ENCODE peak calls at places on chromosome 9, in ten cellular contexts. One of them, this sample, is unnamed.

GRCh38 chr9:124535846-124536245 is 28.6 kb upstream of the NR5A1 start:
- DNase-seq in amniotic stem cell: no peak
- DNase-seq in stimulated activated CD8-positive, alpha-beta memory T cell treated with anti-CD3 and anti-CD28 coated beads, Interleukin-7, amount 100 ng/mL, for 1 hour: no peak
- DNase-seq in stimulated activated CD4-positive, alpha-beta T cell treated with anti-CD3 and anti-CD28 coated beads, Interleukin-4, amount 100 ng/mL, for 4 hours: no peak
- DNase-seq in psoas muscle: no peak
- DNase-seq in dermis microvascular lymphatic vessel endothelial cell: no peak
- DNase-seq in activated CD4-positive, alpha-beta T cell treated with anti-CD3 and anti-CD28 coated beads for 36 hours: no peak
- DNase-seq in kidney: no peak
- DNase-seq in CD4-positive, alpha-beta T cell: no peak
- DNase-seq in fibroblast of gingiva: no peak
- DNase-seq in this sample: no peak

GRCh38 chr9:89466451-89467277 is 31.2 kb downstream of the SEMA4D start:
- DNase-seq in stimulated activated CD4-positive, alpha-beta T cell treated with anti-CD3 and anti-CD28 coated beads, Interleukin-4, amount 100 ng/mL, for 4 hours: peak; percentile 70
- DNase-seq in kidney: no peak
- DNase-seq in amniotic stem cell: no peak
- DNase-seq in stimulated activated CD8-positive, alpha-beta memory T cell treated with anti-CD3 and anti-CD28 coated beads, Interleukin-7, amount 100 ng/mL, for 1 hour: no peak
- DNase-seq in fibroblast of gingiva: no peak
- DNase-seq in psoas muscle: no peak
- DNase-seq in CD4-positive, alpha-beta T cell: no peak
- DNase-seq in activated CD4-positive, alpha-beta T cell treated with anti-CD3 and anti-CD28 coated beads for 36 hours: peak; percentile 80
- DNase-seq in dermis microvascular lymphatic vessel endothelial cell: no peak
- DNase-seq in this sample: no peak

GRCh38 chr9:11257992-11258391 is 645.2 kb upstream of the PTPRD start:
- DNase-seq in amniotic stem cell: no peak
- DNase-seq in activated CD4-positive, alpha-beta T cell treated with anti-CD3 and anti-CD28 coated beads for 36 hours: no peak
- DNase-seq in kidney: no peak
- DNase-seq in CD4-positive, alpha-beta T cell: no peak
- DNase-seq in psoas muscle: no peak
- DNase-seq in dermis microvascular lymphatic vessel endothelial cell: no peak
- DNase-seq in stimulated activated CD4-positive, alpha-beta T cell treated with anti-CD3 and anti-CD28 coated beads, Interleukin-4, amount 100 ng/mL, for 4 hours: no peak
- DNase-seq in fibroblast of gingiva: no peak
- DNase-seq in stimulated activated CD8-positive, alpha-beta memory T cell treated with anti-CD3 and anti-CD28 coated beads, Interleukin-7, amount 100 ng/mL, for 1 hour: no peak
- DNase-seq in this sample: no peak

GRCh38 chr9:19028835-19029451 is 4.1 kb downstream of the SAXO1 start:
- DNase-seq in amniotic stem cell: peak; percentile 33
- DNase-seq in CD4-positive, alpha-beta T cell: no peak
- DNase-seq in fibroblast of gingiva: peak; percentile 50
- DNase-seq in dermis microvascular lymphatic vessel endothelial cell: peak; percentile 72
- DNase-seq in psoas muscle: no peak
- DNase-seq in stimulated activated CD8-positive, alpha-beta memory T cell treated with anti-CD3 and anti-CD28 coated beads, Interleukin-7, amount 100 ng/mL, for 1 hour: no peak
- DNase-seq in kidney: no peak
- DNase-seq in activated CD4-positive, alpha-beta T cell treated with anti-CD3 and anti-CD28 coated beads for 36 hours: peak; percentile 50
- DNase-seq in stimulated activated CD4-positive, alpha-beta T cell treated with anti-CD3 and anti-CD28 coated beads, Interleukin-4, amount 100 ng/mL, for 4 hours: no peak
- DNase-seq in this sample: peak; percentile 45

GRCh38 chr9:107999011-107999410 is 509.4 kb upstream of the KLF4 start:
- DNase-seq in psoas muscle: no peak
- DNase-seq in amniotic stem cell: no peak
- DNase-seq in activated CD4-positive, alpha-beta T cell treated with anti-CD3 and anti-CD28 coated beads for 36 hours: no peak
- DNase-seq in stimulated activated CD8-positive, alpha-beta memory T cell treated with anti-CD3 and anti-CD28 coated beads, Interleukin-7, amount 100 ng/mL, for 1 hour: no peak
- DNase-seq in fibroblast of gingiva: no peak
- DNase-seq in CD4-positive, alpha-beta T cell: no peak
- DNase-seq in stimulated activated CD4-positive, alpha-beta T cell treated with anti-CD3 and anti-CD28 coated beads, Interleukin-4, amount 100 ng/mL, for 4 hours: no peak
- DNase-seq in kidney: no peak
- DNase-seq in dermis microvascular lymphatic vessel endothelial cell: no peak
- DNase-seq in this sample: no peak

GRCh38 chr9:77475641-77476473 is 172.3 kb downstream of the GNA14 start:
- DNase-seq in dermis microvascular lymphatic vessel endothelial cell: peak; percentile 67
- DNase-seq in stimulated activated CD4-positive, alpha-beta T cell treated with anti-CD3 and anti-CD28 coated beads, Interleukin-4, amount 100 ng/mL, for 4 hours: peak; percentile 25
- DNase-seq in CD4-positive, alpha-beta T cell: peak; percentile 27
- DNase-seq in stimulated activated CD8-positive, alpha-beta memory T cell treated with anti-CD3 and anti-CD28 coated beads, Interleukin-7, amount 100 ng/mL, for 1 hour: no peak
- DNase-seq in activated CD4-positive, alpha-beta T cell treated with anti-CD3 and anti-CD28 coated beads for 36 hours: peak; percentile 84
- DNase-seq in fibroblast of gingiva: peak; percentile 30
- DNase-seq in psoas muscle: no peak
- DNase-seq in amniotic stem cell: peak; percentile 27
- DNase-seq in kidney: no peak
- DNase-seq in this sample: peak; percentile 20

GRCh38 chr9:92100237-92100911 is 14.8 kb downstream of the SPTLC1 start:
- DNase-seq in psoas muscle: no peak
- DNase-seq in kidney: no peak
- DNase-seq in amniotic stem cell: peak; percentile 66
- DNase-seq in activated CD4-positive, alpha-beta T cell treated with anti-CD3 and anti-CD28 coated beads for 36 hours: peak; percentile 20
- DNase-seq in fibroblast of gingiva: peak; percentile 52
- DNase-seq in stimulated activated CD4-positive, alpha-beta T cell treated with anti-CD3 and anti-CD28 coated beads, Interleukin-4, amount 100 ng/mL, for 4 hours: no peak
- DNase-seq in stimulated activated CD8-positive, alpha-beta memory T cell treated with anti-CD3 and anti-CD28 coated beads, Interleukin-7, amount 100 ng/mL, for 1 hour: no peak
- DNase-seq in CD4-positive, alpha-beta T cell: no peak
- DNase-seq in dermis microvascular lymphatic vessel endothelial cell: peak; percentile 76
- DNase-seq in this sample: no peak

GRCh38 chr9:93667006-93667405 is 90.6 kb downstream of the PHF2 start:
- DNase-seq in kidney: peak; percentile 61
- DNase-seq in dermis microvascular lymphatic vessel endothelial cell: no peak
- DNase-seq in activated CD4-positive, alpha-beta T cell treated with anti-CD3 and anti-CD28 coated beads for 36 hours: peak; percentile 2
- DNase-seq in stimulated activated CD4-positive, alpha-beta T cell treated with anti-CD3 and anti-CD28 coated beads, Interleukin-4, amount 100 ng/mL, for 4 hours: no peak
- DNase-seq in psoas muscle: peak; percentile 13
- DNase-seq in CD4-positive, alpha-beta T cell: no peak
- DNase-seq in fibroblast of gingiva: no peak
- DNase-seq in stimulated activated CD8-positive, alpha-beta memory T cell treated with anti-CD3 and anti-CD28 coated beads, Interleukin-7, amount 100 ng/mL, for 1 hour: no peak
- DNase-seq in amniotic stem cell: no peak
- DNase-seq in this sample: no peak

GRCh38 chr9:123657099-123657498 is 272.8 kb downstream of the DENND1A start:
- DNase-seq in dermis microvascular lymphatic vessel endothelial cell: no peak
- DNase-seq in activated CD4-positive, alpha-beta T cell treated with anti-CD3 and anti-CD28 coated beads for 36 hours: no peak
- DNase-seq in amniotic stem cell: no peak
- DNase-seq in psoas muscle: no peak
- DNase-seq in stimulated activated CD8-positive, alpha-beta memory T cell treated with anti-CD3 and anti-CD28 coated beads, Interleukin-7, amount 100 ng/mL, for 1 hour: no peak
- DNase-seq in CD4-positive, alpha-beta T cell: no peak
- DNase-seq in fibroblast of gingiva: no peak
- DNase-seq in kidney: no peak
- DNase-seq in stimulated activated CD4-positive, alpha-beta T cell treated with anti-CD3 and anti-CD28 coated beads, Interleukin-4, amount 100 ng/mL, for 4 hours: no peak
- DNase-seq in this sample: no peak

GRCh38 chr9:131096490-131097258 is at the start of gene AIF1L:
- DNase-seq in kidney: peak; percentile 93
- DNase-seq in fibroblast of gingiva: no peak
- DNase-seq in dermis microvascular lymphatic vessel endothelial cell: no peak
- DNase-seq in psoas muscle: no peak
- DNase-seq in amniotic stem cell: no peak
- DNase-seq in CD4-positive, alpha-beta T cell: no peak
- DNase-seq in activated CD4-positive, alpha-beta T cell treated with anti-CD3 and anti-CD28 coated beads for 36 hours: peak; percentile 45
- DNase-seq in stimulated activated CD4-positive, alpha-beta T cell treated with anti-CD3 and anti-CD28 coated beads, Interleukin-4, amount 100 ng/mL, for 4 hours: peak; percentile 77
- DNase-seq in stimulated activated CD8-positive, alpha-beta memory T cell treated with anti-CD3 and anti-CD28 coated beads, Interleukin-7, amount 100 ng/mL, for 1 hour: no peak
- DNase-seq in this sample: no peak

GRCh38 chr9:116546711-116547581 is 140.2 kb upstream of the TRIM32 start:
- DNase-seq in activated CD4-positive, alpha-beta T cell treated with anti-CD3 and anti-CD28 coated beads for 36 hours: no peak
- DNase-seq in fibroblast of gingiva: no peak
- DNase-seq in stimulated activated CD8-positive, alpha-beta memory T cell treated with anti-CD3 and anti-CD28 coated beads, Interleukin-7, amount 100 ng/mL, for 1 hour: no peak
- DNase-seq in psoas muscle: no peak
- DNase-seq in kidney: no peak
- DNase-seq in dermis microvascular lymphatic vessel endothelial cell: no peak
- DNase-seq in CD4-positive, alpha-beta T cell: no peak
- DNase-seq in amniotic stem cell: peak; percentile 13
- DNase-seq in stimulated activated CD4-positive, alpha-beta T cell treated with anti-CD3 and anti-CD28 coated beads, Interleukin-4, amount 100 ng/mL, for 4 hours: no peak
- DNase-seq in this sample: no peak

GRCh38 chr9:113184509-113184908 is 33.7 kb downstream of the SLC31A2 start:
- DNase-seq in dermis microvascular lymphatic vessel endothelial cell: no peak
- DNase-seq in psoas muscle: no peak
- DNase-seq in stimulated activated CD4-positive, alpha-beta T cell treated with anti-CD3 and anti-CD28 coated beads, Interleukin-4, amount 100 ng/mL, for 4 hours: no peak
- DNase-seq in amniotic stem cell: no peak
- DNase-seq in fibroblast of gingiva: no peak
- DNase-seq in activated CD4-positive, alpha-beta T cell treated with anti-CD3 and anti-CD28 coated beads for 36 hours: no peak
- DNase-seq in stimulated activated CD8-positive, alpha-beta memory T cell treated with anti-CD3 and anti-CD28 coated beads, Interleukin-7, amount 100 ng/mL, for 1 hour: no peak
- DNase-seq in kidney: no peak
- DNase-seq in CD4-positive, alpha-beta T cell: no peak
- DNase-seq in this sample: no peak

GRCh38 chr9:88462191-88462590 is 72.8 kb upstream of the NXNL2 start:
- DNase-seq in stimulated activated CD4-positive, alpha-beta T cell treated with anti-CD3 and anti-CD28 coated beads, Interleukin-4, amount 100 ng/mL, for 4 hours: no peak
- DNase-seq in amniotic stem cell: no peak
- DNase-seq in psoas muscle: no peak
- DNase-seq in dermis microvascular lymphatic vessel endothelial cell: no peak
- DNase-seq in activated CD4-positive, alpha-beta T cell treated with anti-CD3 and anti-CD28 coated beads for 36 hours: no peak
- DNase-seq in fibroblast of gingiva: no peak
- DNase-seq in CD4-positive, alpha-beta T cell: no peak
- DNase-seq in stimulated activated CD8-positive, alpha-beta memory T cell treated with anti-CD3 and anti-CD28 coated beads, Interleukin-7, amount 100 ng/mL, for 1 hour: no peak
- DNase-seq in kidney: no peak
- DNase-seq in this sample: no peak

GRCh38 chr9:83359039-83359438 is 179.2 kb downstream of the FRMD3 start:
- DNase-seq in activated CD4-positive, alpha-beta T cell treated with anti-CD3 and anti-CD28 coated beads for 36 hours: no peak
- DNase-seq in stimulated activated CD8-positive, alpha-beta memory T cell treated with anti-CD3 and anti-CD28 coated beads, Interleukin-7, amount 100 ng/mL, for 1 hour: no peak
- DNase-seq in stimulated activated CD4-positive, alpha-beta T cell treated with anti-CD3 and anti-CD28 coated beads, Interleukin-4, amount 100 ng/mL, for 4 hours: no peak
- DNase-seq in fibroblast of gingiva: no peak
- DNase-seq in kidney: no peak
- DNase-seq in dermis microvascular lymphatic vessel endothelial cell: no peak
- DNase-seq in psoas muscle: no peak
- DNase-seq in CD4-positive, alpha-beta T cell: no peak
- DNase-seq in amniotic stem cell: no peak
- DNase-seq in this sample: no peak

GRCh38 chr9:104993291-104993963 is 65.5 kb upstream of the ABCA1 start:
- DNase-seq in activated CD4-positive, alpha-beta T cell treated with anti-CD3 and anti-CD28 coated beads for 36 hours: peak; percentile 62
- DNase-seq in stimulated activated CD4-positive, alpha-beta T cell treated with anti-CD3 and anti-CD28 coated beads, Interleukin-4, amount 100 ng/mL, for 4 hours: no peak
- DNase-seq in kidney: peak; percentile 79
- DNase-seq in dermis microvascular lymphatic vessel endothelial cell: peak; percentile 27
- DNase-seq in psoas muscle: peak; percentile 79
- DNase-seq in amniotic stem cell: no peak
- DNase-seq in CD4-positive, alpha-beta T cell: no peak
- DNase-seq in fibroblast of gingiva: peak; percentile 72
- DNase-seq in stimulated activated CD8-positive, alpha-beta memory T cell treated with anti-CD3 and anti-CD28 coated beads, Interleukin-7, amount 100 ng/mL, for 1 hour: peak; percentile 4
- DNase-seq in this sample: no peak

GRCh38 chr9:88571417-88571816 is 36.4 kb downstream of the NXNL2 start:
- DNase-seq in fibroblast of gingiva: no peak
- DNase-seq in stimulated activated CD4-positive, alpha-beta T cell treated with anti-CD3 and anti-CD28 coated beads, Interleukin-4, amount 100 ng/mL, for 4 hours: no peak
- DNase-seq in kidney: no peak
- DNase-seq in amniotic stem cell: no peak
- DNase-seq in dermis microvascular lymphatic vessel endothelial cell: no peak
- DNase-seq in activated CD4-positive, alpha-beta T cell treated with anti-CD3 and anti-CD28 coated beads for 36 hours: no peak
- DNase-seq in CD4-positive, alpha-beta T cell: no peak
- DNase-seq in psoas muscle: no peak
- DNase-seq in stimulated activated CD8-positive, alpha-beta memory T cell treated with anti-CD3 and anti-CD28 coated beads, Interleukin-7, amount 100 ng/mL, for 1 hour: no peak
- DNase-seq in this sample: no peak

GRCh38 chr9:128908372-128908771 is 12.4 kb upstream of the PHYHD1 start:
- DNase-seq in CD4-positive, alpha-beta T cell: no peak
- DNase-seq in kidney: peak; percentile 67
- DNase-seq in stimulated activated CD4-positive, alpha-beta T cell treated with anti-CD3 and anti-CD28 coated beads, Interleukin-4, amount 100 ng/mL, for 4 hours: no peak
- DNase-seq in activated CD4-positive, alpha-beta T cell treated with anti-CD3 and anti-CD28 coated beads for 36 hours: no peak
- DNase-seq in dermis microvascular lymphatic vessel endothelial cell: no peak
- DNase-seq in fibroblast of gingiva: no peak
- DNase-seq in amniotic stem cell: no peak
- DNase-seq in psoas muscle: no peak
- DNase-seq in stimulated activated CD8-positive, alpha-beta memory T cell treated with anti-CD3 and anti-CD28 coated beads, Interleukin-7, amount 100 ng/mL, for 1 hour: no peak
- DNase-seq in this sample: no peak

GRCh38 chr9:70479880-70480291 is 65.4 kb upstream of the KLF9 start:
- DNase-seq in stimulated activated CD8-positive, alpha-beta memory T cell treated with anti-CD3 and anti-CD28 coated beads, Interleukin-7, amount 100 ng/mL, for 1 hour: no peak
- DNase-seq in stimulated activated CD4-positive, alpha-beta T cell treated with anti-CD3 and anti-CD28 coated beads, Interleukin-4, amount 100 ng/mL, for 4 hours: no peak
- DNase-seq in dermis microvascular lymphatic vessel endothelial cell: no peak
- DNase-seq in activated CD4-positive, alpha-beta T cell treated with anti-CD3 and anti-CD28 coated beads for 36 hours: no peak
- DNase-seq in psoas muscle: peak; percentile 34
- DNase-seq in amniotic stem cell: no peak
- DNase-seq in kidney: no peak
- DNase-seq in CD4-positive, alpha-beta T cell: no peak
- DNase-seq in fibroblast of gingiva: peak; percentile 84
- DNase-seq in this sample: peak; percentile 27

GRCh38 chr9:133471551-133472276 is 7.2 kb downstream of the SLC2A6 start:
- DNase-seq in fibroblast of gingiva: no peak
- DNase-seq in stimulated activated CD4-positive, alpha-beta T cell treated with anti-CD3 and anti-CD28 coated beads, Interleukin-4, amount 100 ng/mL, for 4 hours: no peak
- DNase-seq in CD4-positive, alpha-beta T cell: no peak
- DNase-seq in stimulated activated CD8-positive, alpha-beta memory T cell treated with anti-CD3 and anti-CD28 coated beads, Interleukin-7, amount 100 ng/mL, for 1 hour: no peak
- DNase-seq in kidney: no peak
- DNase-seq in amniotic stem cell: no peak
- DNase-seq in dermis microvascular lymphatic vessel endothelial cell: no peak
- DNase-seq in psoas muscle: no peak
- DNase-seq in activated CD4-positive, alpha-beta T cell treated with anti-CD3 and anti-CD28 coated beads for 36 hours: no peak
- DNase-seq in this sample: no peak

GRCh38 chr9:127567119-127567897 is 44.8 kb upstream of the STXBP1 start:
- DNase-seq in dermis microvascular lymphatic vessel endothelial cell: peak; percentile 52
- DNase-seq in fibroblast of gingiva: peak; percentile 73
- DNase-seq in CD4-positive, alpha-beta T cell: no peak
- DNase-seq in stimulated activated CD8-positive, alpha-beta memory T cell treated with anti-CD3 and anti-CD28 coated beads, Interleukin-7, amount 100 ng/mL, for 1 hour: no peak
- DNase-seq in psoas muscle: peak; percentile 47
- DNase-seq in kidney: peak; percentile 92
- DNase-seq in amniotic stem cell: no peak
- DNase-seq in activated CD4-positive, alpha-beta T cell treated with anti-CD3 and anti-CD28 coated beads for 36 hours: no peak
- DNase-seq in stimulated activated CD4-positive, alpha-beta T cell treated with anti-CD3 and anti-CD28 coated beads, Interleukin-4, amount 100 ng/mL, for 4 hours: no peak
- DNase-seq in this sample: peak; percentile 57

GRCh38 chr9:137371966-137372651 is 50.9 kb downstream of the EXD3 start:
- DNase-seq in dermis microvascular lymphatic vessel endothelial cell: no peak
- DNase-seq in activated CD4-positive, alpha-beta T cell treated with anti-CD3 and anti-CD28 coated beads for 36 hours: peak; percentile 3
- DNase-seq in fibroblast of gingiva: no peak
- DNase-seq in CD4-positive, alpha-beta T cell: no peak
- DNase-seq in stimulated activated CD8-positive, alpha-beta memory T cell treated with anti-CD3 and anti-CD28 coated beads, Interleukin-7, amount 100 ng/mL, for 1 hour: no peak
- DNase-seq in amniotic stem cell: no peak
- DNase-seq in psoas muscle: peak; percentile 7
- DNase-seq in stimulated activated CD4-positive, alpha-beta T cell treated with anti-CD3 and anti-CD28 coated beads, Interleukin-4, amount 100 ng/mL, for 4 hours: no peak
- DNase-seq in kidney: peak; percentile 53
- DNase-seq in this sample: no peak

GRCh38 chr9:92600742-92601261 is 65.0 kb upstream of the ECM2 start:
- DNase-seq in stimulated activated CD4-positive, alpha-beta T cell treated with anti-CD3 and anti-CD28 coated beads, Interleukin-4, amount 100 ng/mL, for 4 hours: no peak
- DNase-seq in amniotic stem cell: peak; percentile 27
- DNase-seq in activated CD4-positive, alpha-beta T cell treated with anti-CD3 and anti-CD28 coated beads for 36 hours: no peak
- DNase-seq in psoas muscle: no peak
- DNase-seq in stimulated activated CD8-positive, alpha-beta memory T cell treated with anti-CD3 and anti-CD28 coated beads, Interleukin-7, amount 100 ng/mL, for 1 hour: no peak
- DNase-seq in dermis microvascular lymphatic vessel endothelial cell: peak; percentile 48
- DNase-seq in fibroblast of gingiva: peak; percentile 84
- DNase-seq in CD4-positive, alpha-beta T cell: no peak
- DNase-seq in kidney: no peak
- DNase-seq in this sample: peak; percentile 19

GRCh38 chr9:111110805-111111204 is 72.5 kb upstream of the LPAR1 start:
- DNase-seq in stimulated activated CD8-positive, alpha-beta memory T cell treated with anti-CD3 and anti-CD28 coated beads, Interleukin-7, amount 100 ng/mL, for 1 hour: no peak
- DNase-seq in fibroblast of gingiva: no peak
- DNase-seq in CD4-positive, alpha-beta T cell: no peak
- DNase-seq in amniotic stem cell: no peak
- DNase-seq in stimulated activated CD4-positive, alpha-beta T cell treated with anti-CD3 and anti-CD28 coated beads, Interleukin-4, amount 100 ng/mL, for 4 hours: no peak
- DNase-seq in psoas muscle: no peak
- DNase-seq in activated CD4-positive, alpha-beta T cell treated with anti-CD3 and anti-CD28 coated beads for 36 hours: no peak
- DNase-seq in kidney: no peak
- DNase-seq in dermis microvascular lymphatic vessel endothelial cell: no peak
- DNase-seq in this sample: no peak

GRCh38 chr9:112125961-112126388 is 49.1 kb downstream of the SUSD1 start:
- DNase-seq in stimulated activated CD8-positive, alpha-beta memory T cell treated with anti-CD3 and anti-CD28 coated beads, Interleukin-7, amount 100 ng/mL, for 1 hour: no peak
- DNase-seq in dermis microvascular lymphatic vessel endothelial cell: no peak
- DNase-seq in kidney: no peak
- DNase-seq in amniotic stem cell: no peak
- DNase-seq in stimulated activated CD4-positive, alpha-beta T cell treated with anti-CD3 and anti-CD28 coated beads, Interleukin-4, amount 100 ng/mL, for 4 hours: no peak
- DNase-seq in psoas muscle: no peak
- DNase-seq in fibroblast of gingiva: peak; percentile 58
- DNase-seq in CD4-positive, alpha-beta T cell: no peak
- DNase-seq in activated CD4-positive, alpha-beta T cell treated with anti-CD3 and anti-CD28 coated beads for 36 hours: no peak
- DNase-seq in this sample: no peak

GRCh38 chr9:127423591-127423933 is 620 bp upstream of the ZNF79 start:
- DNase-seq in CD4-positive, alpha-beta T cell: no peak
- DNase-seq in stimulated activated CD8-positive, alpha-beta memory T cell treated with anti-CD3 and anti-CD28 coated beads, Interleukin-7, amount 100 ng/mL, for 1 hour: no peak
- DNase-seq in stimulated activated CD4-positive, alpha-beta T cell treated with anti-CD3 and anti-CD28 coated beads, Interleukin-4, amount 100 ng/mL, for 4 hours: no peak
- DNase-seq in kidney: no peak
- DNase-seq in dermis microvascular lymphatic vessel endothelial cell: no peak
- DNase-seq in amniotic stem cell: no peak
- DNase-seq in fibroblast of gingiva: no peak
- DNase-seq in activated CD4-positive, alpha-beta T cell treated with anti-CD3 and anti-CD28 coated beads for 36 hours: no peak
- DNase-seq in psoas muscle: no peak
- DNase-seq in this sample: no peak

GRCh38 chr9:85466834-85467233 is 274.9 kb downstream of the AGTPBP1 start:
- DNase-seq in CD4-positive, alpha-beta T cell: no peak
- DNase-seq in dermis microvascular lymphatic vessel endothelial cell: no peak
- DNase-seq in stimulated activated CD8-positive, alpha-beta memory T cell treated with anti-CD3 and anti-CD28 coated beads, Interleukin-7, amount 100 ng/mL, for 1 hour: no peak
- DNase-seq in activated CD4-positive, alpha-beta T cell treated with anti-CD3 and anti-CD28 coated beads for 36 hours: no peak
- DNase-seq in stimulated activated CD4-positive, alpha-beta T cell treated with anti-CD3 and anti-CD28 coated beads, Interleukin-4, amount 100 ng/mL, for 4 hours: no peak
- DNase-seq in fibroblast of gingiva: no peak
- DNase-seq in amniotic stem cell: no peak
- DNase-seq in psoas muscle: no peak
- DNase-seq in kidney: no peak
- DNase-seq in this sample: no peak

GRCh38 chr9:68979538-68980314 is 34.2 kb downstream of the PRKACG start:
- DNase-seq in activated CD4-positive, alpha-beta T cell treated with anti-CD3 and anti-CD28 coated beads for 36 hours: peak; percentile 64
- DNase-seq in fibroblast of gingiva: no peak
- DNase-seq in stimulated activated CD8-positive, alpha-beta memory T cell treated with anti-CD3 and anti-CD28 coated beads, Interleukin-7, amount 100 ng/mL, for 1 hour: no peak
- DNase-seq in kidney: no peak
- DNase-seq in amniotic stem cell: no peak
- DNase-seq in CD4-positive, alpha-beta T cell: peak; percentile 5
- DNase-seq in stimulated activated CD4-positive, alpha-beta T cell treated with anti-CD3 and anti-CD28 coated beads, Interleukin-4, amount 100 ng/mL, for 4 hours: no peak
- DNase-seq in dermis microvascular lymphatic vessel endothelial cell: peak; percentile 3
- DNase-seq in psoas muscle: no peak
- DNase-seq in this sample: no peak

GRCh38 chr9:136554870-136555269 is 9.0 kb upstream of the NOTCH1 start:
- DNase-seq in psoas muscle: no peak
- DNase-seq in kidney: no peak
- DNase-seq in activated CD4-positive, alpha-beta T cell treated with anti-CD3 and anti-CD28 coated beads for 36 hours: no peak
- DNase-seq in amniotic stem cell: no peak
- DNase-seq in stimulated activated CD8-positive, alpha-beta memory T cell treated with anti-CD3 and anti-CD28 coated beads, Interleukin-7, amount 100 ng/mL, for 1 hour: no peak
- DNase-seq in stimulated activated CD4-positive, alpha-beta T cell treated with anti-CD3 and anti-CD28 coated beads, Interleukin-4, amount 100 ng/mL, for 4 hours: no peak
- DNase-seq in fibroblast of gingiva: no peak
- DNase-seq in dermis microvascular lymphatic vessel endothelial cell: no peak
- DNase-seq in CD4-positive, alpha-beta T cell: no peak
- DNase-seq in this sample: no peak

This sample was measured in SJCRH30.